ENCODE peak calls at places on chromosomes 1 and 21, in ten cellular contexts. H is brain microvascular endothelial cell; T is CD8-positive, alpha-beta T cell; S is psoas muscle; E is cardiac muscle cell; L is kidney; V is ovary; J is A673; C is HCT116; Y is PC-3. N is an unnamed sample. For H3K36me3, the result is how much of the 10 kb centered on the place peaks cover.

GRCh38 chr21:25573409-25574206 is 33.7 kb downstream of the MRPL39 start:
- DNase-seq in C (peak), S (no peak), J (peak), L (no peak), E (no peak), Y (peak), V (no peak), T (peak), H (peak), N (no peak)

GRCh38 chr1:153393926-153394325 is 3.1 kb upstream of the S100A8 start:
- DNase-seq in S (no peak), T (no peak), H (no peak), V (no peak), L (no peak), E (peak), C (no peak), J (no peak), Y (no peak), N (peak)

GRCh38 chr1:108646661-108647269 is 14.1 kb downstream of the HENMT1 start:
- DNase-seq in L (peak), T (peak), V (no peak), J (peak), Y (peak), E (no peak), H (peak), C (no peak), S (peak), N (no peak)

GRCh38 chr1:154405762-154406571 is 824 bp downstream of the IL6R start:
- DNase-seq in E (peak), H (peak), C (no peak), S (peak), Y (peak), L (peak), V (peak), J (peak), T (peak), N (peak)

GRCh38 chr1:86499987-86500593 is 31.4 kb downstream of the CLCA1 start:
- DNase-seq in V (no peak), L (no peak), T (no peak), H (no peak), E (peak), C (peak), S (no peak), Y (peak), J (peak), N (no peak)

GRCh38 chr1:244918422-244919319 is 54.3 kb upstream of the HNRNPU start:
- DNase-seq in C (no peak), E (peak), Y (peak), J (peak), V (peak), L (peak), T (peak), S (peak), H (peak), N (peak)

GRCh38 chr1:58805716-58806571 is 22.1 kb upstream of the JUN start:
- DNase-seq in J (no peak), S (no peak), H (no peak), L (no peak), T (no peak), C (no peak), Y (no peak), E (no peak), V (no peak), N (no peak)

GRCh38 chr21:18164933-18165332 is 79.7 kb upstream of the CHODL start:
- DNase-seq in C (no peak), L (no peak), E (no peak), V (no peak), J (peak), T (no peak), H (no peak), Y (peak), S (no peak), N (peak)

GRCh38 chr1:226223157-226223785 is at the start of gene MIXL1:
- DNase-seq in E (peak), V (no peak), C (no peak), J (no peak), H (no peak), Y (no peak), T (peak), L (peak), S (no peak), N (peak)

GRCh38 chr1:97013904-97014303 is 292.3 kb downstream of the PTBP2 start:
- DNase-seq in H (peak), L (no peak), J (no peak), C (no peak), Y (peak), V (no peak), T (no peak), S (no peak), E (no peak), N (no peak)

GRCh38 chr1:194644528-194644927 is 1458.1 kb upstream of the B3GALT2 start:
- DNase-seq in H (no peak), E (no peak), T (no peak), S (no peak), J (no peak), L (no peak), C (no peak), Y (peak), V (no peak), N (no peak)

GRCh38 chr1:194640322-194640721 is 1453.9 kb upstream of the B3GALT2 start:
- DNase-seq in H (no peak), T (no peak), J (no peak), S (no peak), E (no peak), C (no peak), Y (no peak), V (no peak), L (no peak), N (no peak)
- TF ChIP-seq CTCF in H (no peak), T (no peak), J (no peak), S (no peak), E (no peak), C (no peak), Y (no peak), V (no peak), L (no peak), N (no peak)

GRCh38 chr1:6652986-6653385 is 28.3 kb downstream of the THAP3 start:
- DNase-seq in Y (no peak), E (no peak), S (no peak), C (no peak), J (no peak), H (no peak), L (no peak), V (no peak), T (no peak), N (no peak)

GRCh38 chr1:6651889-6652288 is 27.2 kb downstream of the THAP3 start:
- DNase-seq in S (no peak), T (no peak), J (no peak), E (no peak), Y (no peak), V (no peak), C (no peak), L (no peak), H (no peak), N (no peak)

GRCh38 chr1:6646499-6647148 is 22.0 kb downstream of the THAP3 start:
- DNase-seq in S (no peak), J (peak), H (peak), C (peak), L (no peak), E (peak), V (no peak), Y (peak), T (peak), N (peak)

GRCh38 chr1:6645022-6645421 is 20.4 kb downstream of the THAP3 start:
- DNase-seq in E (no peak), L (no peak), J (no peak), H (no peak), V (no peak), Y (no peak), C (no peak), T (no peak), S (no peak), N (no peak)

DNA sequence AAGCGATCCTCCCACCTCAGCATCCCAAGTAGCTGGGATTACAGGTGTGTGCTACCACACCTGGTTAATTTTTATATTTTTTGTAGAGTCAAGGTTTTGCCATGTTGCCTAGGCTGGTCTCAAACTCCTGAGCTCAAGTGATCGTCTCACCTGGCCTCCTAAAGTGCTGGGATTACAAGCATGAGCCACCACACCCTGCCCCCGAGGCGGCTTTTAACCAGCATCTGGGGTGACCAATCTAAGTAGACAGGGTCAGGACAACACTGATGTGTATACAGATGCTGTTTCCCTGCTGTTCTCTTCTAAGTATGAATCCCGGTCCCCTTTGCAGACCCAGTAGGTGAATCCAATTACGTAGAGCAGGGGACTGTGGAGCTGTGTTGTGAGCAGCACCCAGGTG is 23.9 kb downstream of the THAP3 start:
- DNase-seq in V (no peak), E (no peak), L (no peak), J (no peak), Y (no peak), C (no peak), S (no peak), H (no peak), T (no peak), N (no peak)
- H3K36me3 ChIP-seq in V (under half), E (under half), L (under half), J (under half), Y (under half), C (under half), S (half or more), H (under half), T (under half), N (half or more)

GRCh38 chr1:79259390-79260336 is 253.1 kb upstream of the ADGRL4 start:
- DNase-seq in C (no peak), T (no peak), Y (peak), L (no peak), S (no peak), E (peak), H (no peak), V (no peak), J (peak), N (no peak)
- TF ChIP-seq CTCF in C (peak), T (no peak), Y (peak), L (peak), S (peak), E (peak), H (peak), V (no peak), J (peak), N (peak)

DNA sequence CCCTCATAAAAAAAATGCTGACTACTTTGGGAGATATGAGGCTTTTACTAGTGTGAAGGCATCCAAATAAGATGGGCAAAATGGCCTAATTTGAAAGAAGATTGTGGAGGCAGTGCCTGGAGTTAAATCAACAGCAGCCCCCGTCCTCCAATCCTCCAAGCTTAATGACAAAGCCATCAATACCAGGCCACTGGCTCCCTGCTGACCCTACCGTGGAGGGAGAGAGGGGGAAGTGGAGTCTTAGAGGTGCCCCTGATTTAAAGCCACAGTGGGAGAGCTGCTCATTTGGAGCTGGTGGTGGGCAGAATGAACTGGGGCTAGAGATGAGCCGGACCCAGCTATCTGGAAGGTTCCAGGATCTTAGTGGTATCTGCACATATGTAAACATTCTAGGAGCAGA is 24.3 kb upstream of the KNCN start:
- DNase-seq in E (no peak), Y (no peak), V (no peak), L (no peak), J (no peak), H (no peak), T (no peak), S (no peak), C (no peak), N (no peak)
- H3K36me3 ChIP-seq in E (under half), Y (under half), V (under half), L (under half), J (under half), H (under half), T (under half), S (half or more), C (under half), N (under half)

GRCh38 chr1:1788136-1788535 is 9.9 kb upstream of the NADK start:
- DNase-seq in L (peak), S (no peak), T (no peak), H (no peak), V (no peak), C (no peak), E (no peak), Y (no peak), J (no peak), N (no peak)

GRCh38 chr1:1787206-1787605 is 8.9 kb upstream of the NADK start:
- DNase-seq in J (no peak), Y (no peak), H (no peak), L (peak), V (no peak), C (no peak), T (no peak), S (no peak), E (no peak), N (no peak)

GRCh38 chr1:1784933-1785332 is 6.7 kb upstream of the NADK start:
- DNase-seq in T (no peak), L (peak), H (no peak), V (no peak), Y (no peak), J (no peak), S (no peak), E (no peak), C (no peak), N (no peak)

GRCh38 chr1:1785666-1786065 is 7.4 kb upstream of the NADK start:
- DNase-seq in C (no peak), S (no peak), E (no peak), T (no peak), H (no peak), V (no peak), J (no peak), Y (no peak), L (peak), N (no peak)

DNA sequence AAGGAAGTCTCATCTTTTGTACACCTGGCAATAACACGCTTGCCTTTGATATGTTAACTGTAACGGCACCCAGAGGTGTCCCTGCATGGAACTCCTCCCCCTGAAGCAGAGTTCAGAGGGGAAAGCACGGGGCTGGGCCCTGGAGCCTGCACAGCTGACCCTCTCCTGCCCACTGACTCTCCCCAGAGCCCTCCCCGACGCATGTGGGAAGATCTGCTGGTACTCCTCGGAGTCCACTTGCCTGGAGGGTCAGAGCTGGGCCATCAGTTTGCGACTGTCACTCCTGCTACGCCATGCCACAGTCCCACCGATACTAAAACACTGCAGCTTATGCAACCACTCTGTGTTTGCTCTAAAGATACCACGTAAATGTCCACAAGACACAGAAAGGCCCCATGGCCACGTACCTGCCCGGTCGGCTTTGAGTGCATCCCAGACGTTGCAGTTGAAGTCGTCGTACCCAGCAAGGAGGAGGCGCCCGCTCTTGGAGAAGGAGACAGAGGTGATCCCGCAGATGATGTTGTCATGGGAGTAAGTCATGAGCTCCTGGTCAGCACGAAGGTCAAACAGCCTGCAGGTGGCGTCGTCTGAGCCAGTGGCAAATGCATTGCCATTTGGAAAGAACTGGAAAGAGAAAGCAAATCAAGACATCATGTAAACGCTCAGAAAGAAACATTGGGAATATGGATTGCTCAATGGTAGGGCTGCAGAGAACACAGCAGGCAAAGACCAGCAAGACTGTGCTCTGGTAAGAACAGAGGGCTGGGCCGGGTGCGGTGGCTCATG is 10.6 kb upstream of the NADK start:
- DNase-seq in E (peak), H (no peak), L (peak), Y (peak), C (no peak), S (no peak), J (no peak), T (no peak), V (no peak), N (peak)
- TF ChIP-seq CTCF in E (peak), H (peak), L (peak), Y (peak), C (peak), S (peak), J (peak), T (no peak), V (no peak), N (peak)

N was measured in WERI-Rb-1.